ENCODE peak calls at places on chromosomes 2 and 18, in eight cellular contexts. F, O, Q, A, E, L, K and S are unnamed samples.

GRCh38 chr2:16320716-16321115 is 344.9 kb downstream of the CYRIA start:
- DNase-seq in F (peak), O (no peak), Q (no peak), A (no peak), E (no peak), L (no peak), K (peak), S (no peak)

GRCh38 chr18:11665146-11665545 is 23.9 kb upstream of the GNAL start:
- DNase-seq in F (no peak), O (no peak), Q (no peak), A (no peak), E (no peak), L (no peak), K (no peak), S (no peak)

GRCh38 chr2:236749346-236749745 is 179.7 kb downstream of the ACKR3 start:
- DNase-seq in F (no peak), O (no peak), Q (no peak), A (no peak), E (no peak), L (peak), K (no peak), S (no peak)

GRCh38 chr2:53672881-53673522 is 94.6 kb upstream of the CHAC2 start:
- DNase-seq in F (no peak), O (no peak), Q (peak), A (no peak), E (no peak), L (no peak), K (no peak), S (no peak)

GRCh38 chr2:152063325-152063924 is 35.4 kb downstream of the CACNB4 start:
- DNase-seq in F (no peak), O (no peak), Q (no peak), A (no peak), E (no peak), L (no peak), K (no peak), S (no peak)

GRCh38 chr2:85772019-85772745 is 18.4 kb downstream of the ATOH8 start:
- DNase-seq in F (peak), O (peak), Q (peak), A (no peak), E (no peak), L (peak), K (peak), S (no peak)

GRCh38 chr2:85843543-85843942 is 45.2 kb downstream of the ST3GAL5 start:
- DNase-seq in F (no peak), O (no peak), Q (no peak), A (no peak), E (no peak), L (no peak), K (peak), S (no peak)

GRCh38 chr2:48824116-48824515 is 68.6 kb upstream of the LHCGR start:
- DNase-seq in F (no peak), O (no peak), Q (no peak), A (no peak), E (no peak), L (no peak), K (no peak), S (no peak)

GRCh38 chr2:122384768-122385333 is 629.4 kb downstream of the TSN start:
- DNase-seq in F (no peak), O (peak), Q (no peak), A (no peak), E (no peak), L (no peak), K (no peak), S (no peak)

GRCh38 chr2:216300921-216301320 is 71.4 kb downstream of the MARCHF4 start:
- DNase-seq in F (no peak), O (no peak), Q (no peak), A (no peak), E (no peak), L (no peak), K (no peak), S (no peak)

GRCh38 chr2:200733713-200734198 is 78.0 kb upstream of the BZW1 start:
- DNase-seq in F (no peak), O (no peak), Q (no peak), A (no peak), E (no peak), L (no peak), K (no peak), S (no peak)

GRCh38 chr2:218322756-218323525 is 30.6 kb upstream of the TMBIM1 start:
- DNase-seq in F (peak), O (peak), Q (peak), A (peak), E (peak), L (peak), K (peak), S (peak)

GRCh38 chr2:191646612-191646902 is 31.4 kb upstream of the NABP1 start:
- DNase-seq in F (no peak), O (no peak), Q (peak), A (no peak), E (no peak), L (no peak), K (no peak), S (no peak)

GRCh38 chr2:118791511-118791910 is 55.9 kb downstream of the EN1 start:
- DNase-seq in F (no peak), O (no peak), Q (no peak), A (no peak), E (no peak), L (no peak), K (no peak), S (no peak)

GRCh38 chr2:98445167-98445522 is 487 bp downstream of the INPP4A start:
- DNase-seq in F (no peak), O (no peak), Q (peak), A (no peak), E (no peak), L (no peak), K (no peak), S (no peak)

GRCh38 chr18:55319517-55319905 is 268.5 kb downstream of the TCF4 start:
- DNase-seq in F (no peak), O (no peak), Q (peak), A (no peak), E (no peak), L (no peak), K (no peak), S (no peak)

GRCh38 chr18:2433366-2433765 is 137.9 kb downstream of the METTL4 start:
- DNase-seq in F (no peak), O (no peak), Q (no peak), A (no peak), E (no peak), L (no peak), K (no peak), S (no peak)

GRCh38 chr2:1685957-1686783 is 58.1 kb downstream of the PXDN start:
- DNase-seq in F (no peak), O (no peak), Q (no peak), A (no peak), E (no peak), L (no peak), K (no peak), S (no peak)

GRCh38 chr2:226828164-226828563 is 7.7 kb upstream of the RHBDD1 start:
- DNase-seq in F (no peak), O (no peak), Q (no peak), A (no peak), E (no peak), L (no peak), K (no peak), S (no peak)

GRCh38 chr18:79690586-79691482 is 11.2 kb downstream of the CTDP1 start:
- DNase-seq in F (no peak), O (no peak), Q (no peak), A (no peak), E (no peak), L (peak), K (no peak), S (no peak)

GRCh38 chr2:181924336-181924735 is 32.8 kb downstream of the ITPRID2 start:
- DNase-seq in F (no peak), O (no peak), Q (no peak), A (no peak), E (no peak), L (peak), K (no peak), S (no peak)

GRCh38 chr2:146730882-146731281 is 1113.9 kb upstream of the ACVR2A start:
- DNase-seq in F (no peak), O (no peak), Q (no peak), A (no peak), E (no peak), L (no peak), K (no peak), S (no peak)

GRCh38 chr18:51884039-51884438 is 456.0 kb upstream of the DCC start:
- DNase-seq in F (no peak), O (no peak), Q (no peak), A (no peak), E (no peak), L (no peak), K (no peak), S (no peak)

GRCh38 chr2:237627463-237628321 is at the start of gene LRRFIP1:
- DNase-seq in F (no peak), O (no peak), Q (peak), A (no peak), E (peak), L (peak), K (peak), S (no peak)

GRCh38 chr18:11752116-11752911 is 63.2 kb downstream of the GNAL start:
- DNase-seq in F (no peak), O (no peak), Q (peak), A (no peak), E (no peak), L (peak), K (no peak), S (no peak)

GRCh38 chr2:28776471-28776870 is 24.8 kb downstream of the PPP1CB start:
- DNase-seq in F (no peak), O (no peak), Q (no peak), A (no peak), E (no peak), L (no peak), K (no peak), S (no peak)

GRCh38 chr2:81389203-81389602 is 1084.7 kb upstream of the LRRTM1 start:
- DNase-seq in F (no peak), O (no peak), Q (no peak), A (no peak), E (no peak), L (no peak), K (no peak), S (no peak)

GRCh38 chr18:48955528-48956261 is 4.9 kb upstream of the SMAD7 start:
- DNase-seq in F (no peak), O (no peak), Q (peak), A (no peak), E (no peak), L (peak), K (no peak), S (no peak)

GRCh38 chr2:149743842-149744468 is 156.4 kb upstream of the MMADHC start:
- DNase-seq in F (no peak), O (no peak), Q (peak), A (no peak), E (no peak), L (no peak), K (peak), S (no peak)

GRCh38 chr2:29309090-29310054 is 194.2 kb downstream of the CLIP4 start:
- DNase-seq in F (peak), O (peak), Q (peak), A (peak), E (peak), L (peak), K (peak), S (no peak)

GRCh38 chr2:103174711-103175110 is 412.9 kb downstream of the TMEM182 start:
- DNase-seq in F (no peak), O (no peak), Q (no peak), A (no peak), E (no peak), L (no peak), K (no peak), S (no peak)

GRCh38 chr2:62423883-62424458 is 82.0 kb downstream of the TMEM17 start:
- DNase-seq in F (peak), O (no peak), Q (no peak), A (no peak), E (no peak), L (no peak), K (no peak), S (no peak)

GRCh38 chr2:120431386-120432292 is 85.7 kb downstream of the INHBB start:
- DNase-seq in F (no peak), O (no peak), Q (no peak), A (no peak), E (no peak), L (no peak), K (no peak), S (no peak)

GRCh38 chr2:159744363-159744762 is 32.1 kb downstream of the MARCHF7 start:
- DNase-seq in F (no peak), O (no peak), Q (peak), A (no peak), E (no peak), L (no peak), K (no peak), S (no peak)

GRCh38 chr2:158723921-158724802 is 71.0 kb upstream of the DAPL1 start:
- DNase-seq in F (no peak), O (no peak), Q (no peak), A (no peak), E (no peak), L (peak), K (no peak), S (no peak)

GRCh38 chr18:63832470-63832869 is 55.0 kb upstream of the SERPINB2 start:
- DNase-seq in F (no peak), O (no peak), Q (no peak), A (no peak), E (no peak), L (no peak), K (no peak), S (peak)

GRCh38 chr18:32919799-32920198 is 147.0 kb upstream of the KLHL14 start:
- DNase-seq in F (no peak), O (peak), Q (no peak), A (no peak), E (no peak), L (peak), K (peak), S (peak)

GRCh38 chr2:39738941-39739340 is 40.1 kb downstream of the THUMPD2 start:
- DNase-seq in F (no peak), O (no peak), Q (no peak), A (no peak), E (no peak), L (no peak), K (no peak), S (no peak)

GRCh38 chr2:72629062-72629461 is 196.8 kb downstream of the EXOC6B start:
- DNase-seq in F (no peak), O (no peak), Q (no peak), A (no peak), E (no peak), L (no peak), K (no peak), S (no peak)

GRCh38 chr2:172655091-172655837 is 80.4 kb upstream of the RAPGEF4 start:
- DNase-seq in F (no peak), O (no peak), Q (no peak), A (no peak), E (no peak), L (no peak), K (no peak), S (no peak)